ENCODE peak calls at places on chromosomes 12 and 14, in four cellular contexts. One of them, this sample, is unnamed.

GRCh38 chr12:12350868-12351463 is 924 bp upstream of the MANSC1 start:
- DNase-seq in HepG2: peak; percentile 97
- DNase-seq in K562: no peak
- DNase-seq in GM12878: no peak
- DNase-seq in this sample: no peak

GRCh38 chr12:3658327-3659163 is 94.4 kb downstream of the CRACR2A start:
- DNase-seq in HepG2: peak; percentile 36
- DNase-seq in K562: peak; percentile 45
- DNase-seq in GM12878: no peak
- DNase-seq in this sample: no peak

GRCh38 chr14:88986146-88986841 is 161.8 kb downstream of the TTC8 start:
- DNase-seq in HepG2: no peak
- DNase-seq in K562: no peak
- DNase-seq in GM12878: no peak
- DNase-seq in this sample: no peak

GRCh38 chr12:57103856-57104255 is 7.3 kb downstream of the STAT6 start:
- DNase-seq in HepG2: no peak
- DNase-seq in K562: no peak
- DNase-seq in GM12878: no peak
- DNase-seq in this sample: no peak

GRCh38 chr12:82474798-82475184 is 116.5 kb downstream of the METTL25 start:
- DNase-seq in HepG2: no peak
- DNase-seq in K562: no peak
- DNase-seq in GM12878: no peak
- DNase-seq in this sample: no peak

GRCh38 chr12:99706736-99707473 is 59.4 kb downstream of the GARIN6 start:
- DNase-seq in HepG2: no peak
- DNase-seq in K562: no peak
- DNase-seq in GM12878: no peak
- DNase-seq in this sample: no peak

GRCh38 chr12:1594295-1595025 is at the start of gene FBXL14:
- DNase-seq in HepG2: peak; percentile 74
- DNase-seq in K562: peak; percentile 79
- DNase-seq in GM12878: no peak
- DNase-seq in this sample: peak; percentile 81

GRCh38 chr12:62481843-62482540 is 15.4 kb downstream of the MON2 start:
- DNase-seq in HepG2: no peak
- DNase-seq in K562: no peak
- DNase-seq in GM12878: no peak
- DNase-seq in this sample: no peak

GRCh38 chr12:76637807-76638206 is 78.2 kb upstream of the OSBPL8 start:
- DNase-seq in HepG2: no peak
- DNase-seq in K562: no peak
- DNase-seq in GM12878: no peak
- DNase-seq in this sample: no peak

DNA sequence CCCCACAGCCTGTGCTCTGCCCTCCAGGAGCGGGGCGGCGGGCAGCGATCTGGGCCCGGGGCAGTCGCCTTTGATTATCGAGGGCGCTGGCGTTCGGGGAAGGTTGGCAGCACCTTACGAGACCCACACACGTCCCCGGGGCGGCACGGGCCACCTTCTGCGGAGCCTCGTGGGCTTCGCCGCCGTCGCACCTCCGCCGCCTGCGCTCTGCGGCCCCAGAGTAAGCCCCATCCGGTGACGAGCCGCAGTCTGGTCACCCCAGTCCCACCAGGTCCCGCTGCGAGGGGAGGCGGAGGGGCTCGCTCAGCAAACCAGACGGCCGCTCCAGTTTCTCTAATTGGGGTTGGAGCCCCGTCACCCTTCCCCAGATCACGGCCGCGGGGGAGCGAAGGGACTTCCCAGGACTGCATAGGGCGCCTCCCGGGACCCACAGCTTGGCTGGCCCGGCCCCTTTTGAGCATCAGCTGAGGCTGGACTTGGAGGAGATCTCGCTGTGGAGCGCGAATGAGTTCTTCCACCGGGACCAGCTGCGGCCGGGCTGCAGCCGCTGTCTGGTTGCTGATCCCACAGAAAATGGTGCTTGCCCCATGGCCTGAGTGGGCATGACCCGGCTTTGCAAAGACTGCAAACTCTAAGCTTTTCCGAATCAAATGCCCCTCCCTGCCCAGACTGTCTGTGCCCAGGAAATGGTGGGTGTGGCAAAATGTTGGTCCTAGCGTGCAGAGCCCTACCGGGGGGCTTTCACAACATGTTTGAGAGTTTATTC is 559 bp downstream of the LGALS3 start:
- DNase-seq in HepG2: peak; percentile 29
- DNase-seq in K562: peak; percentile 18
- DNase-seq in GM12878: no peak
- DNase-seq in this sample: no peak
- TF ChIP-seq FOXM1 in HepG2: no peak
- TF ChIP-seq FOXM1 in K562: no peak
- TF ChIP-seq FOXM1 in GM12878: no peak
- TF ChIP-seq FOXM1 in this sample: no peak

GRCh38 chr12:41106315-41106714 is 81.8 kb upstream of the PDZRN4 start:
- DNase-seq in HepG2: no peak
- DNase-seq in K562: no peak
- DNase-seq in GM12878: no peak
- DNase-seq in this sample: no peak

GRCh38 chr12:41101821-41102220 is 86.3 kb upstream of the PDZRN4 start:
- DNase-seq in HepG2: no peak
- DNase-seq in K562: no peak
- DNase-seq in GM12878: no peak
- DNase-seq in this sample: no peak

GRCh38 chr12:41108032-41108431 is 80.1 kb upstream of the PDZRN4 start:
- DNase-seq in HepG2: no peak
- DNase-seq in K562: no peak
- DNase-seq in GM12878: no peak
- DNase-seq in this sample: no peak

GRCh38 chr12:41100572-41100971 is 87.5 kb upstream of the PDZRN4 start:
- DNase-seq in HepG2: no peak
- DNase-seq in K562: no peak
- DNase-seq in GM12878: no peak
- DNase-seq in this sample: no peak

GRCh38 chr12:41103614-41104013 is 84.5 kb upstream of the PDZRN4 start:
- DNase-seq in HepG2: no peak
- DNase-seq in K562: no peak
- DNase-seq in GM12878: no peak
- DNase-seq in this sample: no peak
- TF ChIP-seq BHLHE40 in HepG2: no peak
- TF ChIP-seq BHLHE40 in K562: no peak
- TF ChIP-seq BHLHE40 in GM12878: no peak
- TF ChIP-seq BHLHE40 in this sample: no peak

DNA sequence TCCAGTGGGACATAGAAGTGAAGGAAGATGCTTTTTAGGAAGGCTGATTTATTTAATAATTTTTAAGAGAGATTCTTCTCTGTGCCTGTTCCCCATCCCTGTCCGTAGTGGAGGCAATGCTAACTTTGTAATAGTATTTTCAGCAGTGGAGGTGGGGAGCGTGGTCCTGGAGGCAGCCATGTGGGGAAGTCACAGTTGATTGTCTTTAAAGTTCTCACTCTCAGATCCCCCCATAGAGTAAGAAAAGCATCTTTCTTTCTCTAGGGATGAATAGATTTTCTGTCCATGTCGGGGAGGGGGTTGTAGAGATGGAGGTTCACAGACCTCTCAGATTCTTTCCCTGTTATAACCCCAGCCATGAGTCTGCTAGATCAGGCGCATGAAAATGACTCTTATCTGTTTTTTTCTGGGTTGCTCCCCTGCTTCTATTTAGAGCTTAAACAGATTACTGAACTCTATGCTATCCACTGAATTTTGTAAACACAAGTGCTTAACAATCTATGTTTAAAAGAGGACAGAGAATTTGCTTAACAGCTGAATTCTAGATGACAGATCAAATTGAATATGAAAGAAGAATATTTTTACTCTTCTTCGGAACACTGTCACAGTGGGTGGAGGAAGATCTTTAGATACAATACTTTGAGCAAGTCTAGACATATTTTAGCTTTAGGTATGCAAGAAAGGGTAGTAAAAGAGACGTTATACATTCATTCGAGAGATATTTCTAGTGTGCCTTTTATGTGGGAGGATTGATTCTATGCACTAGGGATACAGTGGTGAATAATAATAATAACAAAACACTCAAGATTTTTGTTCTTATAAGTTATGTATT is 25.4 kb downstream of the TMEM117 start:
- DNase-seq in HepG2: no peak
- DNase-seq in K562: no peak
- DNase-seq in GM12878: no peak
- DNase-seq in this sample: no peak
- TF ChIP-seq FOXM1 in HepG2: no peak
- TF ChIP-seq FOXM1 in K562: no peak
- TF ChIP-seq FOXM1 in GM12878: no peak
- TF ChIP-seq FOXM1 in this sample: no peak

DNA sequence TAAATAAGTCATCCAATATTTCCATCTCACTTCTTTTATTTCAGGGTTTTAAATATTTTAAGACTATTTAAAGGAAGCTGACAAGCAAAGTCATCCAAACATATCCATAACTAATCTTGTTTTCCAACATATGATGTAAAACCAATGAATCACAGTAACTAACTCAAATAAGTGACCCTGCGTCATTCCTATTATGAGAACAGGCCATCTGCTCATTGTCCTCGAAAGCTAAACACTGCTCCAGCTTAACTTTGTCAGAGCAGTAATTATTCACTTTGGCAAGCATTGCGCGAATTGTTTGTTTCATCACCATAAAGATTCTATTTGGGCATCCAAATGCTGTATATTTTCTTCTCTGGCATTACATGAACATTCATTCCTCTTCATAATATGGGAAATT is 99.1 kb downstream of the CAPZA3 start:
- DNase-seq in HepG2: no peak
- DNase-seq in K562: no peak
- DNase-seq in GM12878: no peak
- DNase-seq in this sample: no peak
- TF ChIP-seq BHLHE40 in HepG2: no peak
- TF ChIP-seq BHLHE40 in K562: no peak
- TF ChIP-seq BHLHE40 in GM12878: no peak
- TF ChIP-seq BHLHE40 in this sample: no peak

GRCh38 chr14:104423715-104424405 is 155.7 kb upstream of the C14orf180 start:
- DNase-seq in HepG2: no peak
- DNase-seq in K562: no peak
- DNase-seq in GM12878: no peak
- DNase-seq in this sample: no peak
- TF ChIP-seq FOXM1 in HepG2: no peak
- TF ChIP-seq FOXM1 in K562: no peak
- TF ChIP-seq FOXM1 in GM12878: no peak
- TF ChIP-seq FOXM1 in this sample: no peak

DNA sequence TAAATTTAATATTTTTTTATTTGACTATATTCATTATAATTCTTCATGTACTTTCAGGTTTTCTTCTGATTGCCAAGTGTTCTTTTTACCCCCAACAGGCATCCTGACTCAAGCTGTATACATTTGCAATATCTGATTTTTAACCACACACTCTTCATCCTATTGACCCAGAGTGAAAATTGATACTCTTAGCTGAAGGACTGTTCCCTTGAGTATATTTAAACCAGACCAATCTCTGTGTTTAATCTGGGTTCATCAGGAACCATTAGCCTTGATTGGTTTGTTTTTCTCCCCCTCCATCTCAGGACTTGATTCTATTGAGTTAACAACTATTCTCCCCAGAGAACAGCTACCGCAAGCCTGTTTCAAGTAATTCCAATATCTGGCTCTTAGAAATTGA is 222.3 kb upstream of the NOVA1 start:
- DNase-seq in HepG2: no peak
- DNase-seq in K562: no peak
- DNase-seq in GM12878: no peak
- DNase-seq in this sample: peak; percentile 26
- TF ChIP-seq BHLHE40 in HepG2: no peak
- TF ChIP-seq BHLHE40 in K562: no peak
- TF ChIP-seq BHLHE40 in GM12878: no peak
- TF ChIP-seq BHLHE40 in this sample: no peak

DNA sequence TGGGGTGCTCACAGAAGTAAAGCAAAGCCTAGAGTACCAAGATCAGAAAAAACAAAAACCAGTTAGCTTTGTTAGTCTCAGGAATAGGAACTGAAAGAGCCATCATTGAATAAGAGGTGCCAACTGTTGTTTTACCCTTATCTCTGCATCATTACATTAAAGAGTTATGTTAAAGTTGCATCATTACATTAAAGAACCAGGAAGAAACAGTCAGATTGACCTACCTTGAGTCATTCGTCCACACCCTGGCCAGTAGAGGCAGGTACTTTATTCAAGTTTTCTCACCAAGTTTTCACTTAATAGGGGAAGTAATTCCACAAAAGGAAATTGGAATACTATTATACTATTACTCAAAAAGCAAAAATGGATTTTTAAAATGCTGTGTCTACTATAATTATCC is 121.7 kb upstream of the CNOT2 start:
- DNase-seq in HepG2: no peak
- DNase-seq in K562: no peak
- DNase-seq in GM12878: no peak
- DNase-seq in this sample: no peak
- TF ChIP-seq FOXM1 in HepG2: no peak
- TF ChIP-seq FOXM1 in K562: no peak
- TF ChIP-seq FOXM1 in GM12878: no peak
- TF ChIP-seq FOXM1 in this sample: no peak

GRCh38 chr14:95531473-95531872 is 3.4 kb upstream of the GLRX5 start:
- DNase-seq in HepG2: no peak
- DNase-seq in K562: no peak
- DNase-seq in GM12878: no peak
- DNase-seq in this sample: no peak

GRCh38 chr14:95535226-95536021 is 574 bp downstream of the GLRX5 start:
- DNase-seq in HepG2: no peak
- DNase-seq in K562: peak; percentile 29
- DNase-seq in GM12878: no peak
- DNase-seq in this sample: no peak

GRCh38 chr14:95533822-95534221 is 1.0 kb upstream of the GLRX5 start:
- DNase-seq in HepG2: no peak
- DNase-seq in K562: no peak
- DNase-seq in GM12878: no peak
- DNase-seq in this sample: no peak

GRCh38 chr14:95534299-95535225 is at the start of gene GLRX5:
- DNase-seq in HepG2: peak; percentile 100
- DNase-seq in K562: peak; percentile 93
- DNase-seq in GM12878: peak; percentile 100
- DNase-seq in this sample: peak; percentile 94

DNA sequence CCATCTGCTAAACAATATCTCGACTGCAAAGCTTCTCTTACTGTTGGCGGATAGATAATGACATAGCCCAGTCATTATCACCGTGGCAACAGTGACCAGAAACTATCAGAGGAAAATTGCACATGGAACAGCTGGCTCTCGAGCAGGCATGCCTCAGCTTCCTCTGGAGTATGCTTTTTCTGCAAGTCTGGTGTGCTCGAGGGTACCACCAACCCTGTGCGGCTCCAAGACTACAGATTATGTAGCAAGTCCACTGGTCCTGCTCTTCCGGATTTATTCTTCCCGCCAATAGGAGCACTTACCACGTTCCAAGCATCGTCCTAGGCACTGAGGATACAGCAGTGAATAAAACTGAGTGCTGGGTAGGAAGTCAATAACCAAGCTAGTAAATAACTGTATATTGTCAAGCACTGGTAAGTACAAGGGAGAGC is 1.4 kb upstream of the GLRX5 start:
- DNase-seq in HepG2: peak; percentile 21
- DNase-seq in K562: no peak
- DNase-seq in GM12878: no peak
- DNase-seq in this sample: no peak
- TF ChIP-seq BHLHE40 in HepG2: no peak
- TF ChIP-seq BHLHE40 in K562: no peak
- TF ChIP-seq BHLHE40 in GM12878: no peak
- TF ChIP-seq BHLHE40 in this sample: no peak

GRCh38 chr12:105420046-105420445 is 89.6 kb downstream of the C12orf75 start:
- DNase-seq in HepG2: no peak
- DNase-seq in K562: no peak
- DNase-seq in GM12878: no peak
- DNase-seq in this sample: no peak
- TF ChIP-seq FOXM1 in HepG2: no peak
- TF ChIP-seq FOXM1 in K562: no peak
- TF ChIP-seq FOXM1 in GM12878: no peak
- TF ChIP-seq FOXM1 in this sample: no peak